ENCODE peak calls at places on chromosomes 16 and 17, in five cellular contexts. J is IMR-90, M is neuronal stem cell, I is H1, S is mesenchymal stem cell. U is an unnamed sample.

GRCh38 chr17:31645351-31645750 is 213.7 kb downstream of the COPRS start:
- DNase-seq in M (no peak), S (no peak), J (no peak), I (no peak), U (no peak)

GRCh38 chr16:84115919-84116719 is 623 bp downstream of the MBTPS1 start:
- DNase-seq in M (no peak), I (no peak), S (peak; percentile 49), J (peak; percentile 39), U (peak; percentile 80)

GRCh38 chr17:74478369-74479100 is 12.1 kb downstream of the CD300A start:
- DNase-seq in I (no peak), S (no peak), J (no peak), M (no peak), U (peak; percentile 34)

GRCh38 chr17:63611354-63611753 is 10.7 kb downstream of the TACO1 start:
- DNase-seq in J (no peak), M (no peak), I (no peak), S (no peak), U (no peak)

GRCh38 chr17:31155208-31155810 is 60.5 kb downstream of the NF1 start:
- DNase-seq in M (no peak), J (peak; percentile 27), I (no peak), S (no peak), U (no peak)

GRCh38 chr17:29838961-29839360 is 91.1 kb downstream of the SSH2 start:
- DNase-seq in S (peak; percentile 61), M (peak; percentile 62), I (no peak), J (peak; percentile 44), U (peak; percentile 95)

GRCh38 chr17:42188749-42189650 is 3.7 kb upstream of the HCRT start:
- DNase-seq in I (no peak), J (no peak), M (no peak), S (no peak), U (no peak)

GRCh38 chr16:77191259-77191969 is 424 bp downstream of the MON1B start:
- DNase-seq in I (no peak), S (peak; percentile 30), M (no peak), J (no peak), U (no peak)

GRCh38 chr17:32956240-32956970 is 28.5 kb downstream of the TMEM98 start:
- DNase-seq in M (no peak), S (no peak), J (no peak), I (no peak), U (no peak)

GRCh38 chr16:65919116-65919515 is 447.4 kb upstream of the CDH5 start:
- DNase-seq in M (no peak), J (no peak), S (no peak), I (no peak), U (no peak)

GRCh38 chr16:12119562-12119961 is 143.0 kb downstream of the SNX29 start:
- DNase-seq in J (peak; percentile 25), M (no peak), I (no peak), S (peak; percentile 36), U (no peak)

GRCh38 chr17:82238562-82239201 is 9.8 kb downstream of the SLC16A3 start:
- DNase-seq in I (no peak), M (no peak), J (peak; percentile 66), S (no peak), U (peak; percentile 85)

GRCh38 chr17:79338142-79338541 is 263.5 kb downstream of the ENGASE start:
- DNase-seq in J (no peak), I (no peak), S (no peak), M (no peak), U (no peak)

GRCh38 chr17:64357191-64357981 is 33.3 kb downstream of the PECAM1 start:
- DNase-seq in J (peak; percentile 94), M (no peak), S (peak; percentile 91), I (no peak), U (peak; percentile 17)

GRCh38 chr17:14334919-14335318 is 34.0 kb downstream of the HS3ST3B1 start:
- DNase-seq in J (no peak), M (no peak), I (no peak), S (no peak), U (no peak)

GRCh38 chr16:72025404-72026114 is 17.0 kb downstream of the DHODH start:
- DNase-seq in J (no peak), S (no peak), I (no peak), M (no peak), U (no peak)

GRCh38 chr16:56956076-56956475 is 5.7 kb upstream of the CETP start:
- DNase-seq in M (no peak), I (no peak), J (no peak), S (no peak), U (no peak)

GRCh38 chr17:82702161-82702932 is 3.8 kb upstream of the RAB40B start:
- DNase-seq in S (no peak), J (no peak), I (no peak), M (no peak), U (peak; percentile 26)

GRCh38 chr17:63492940-63493339 is 16.1 kb downstream of the ACE start:
- DNase-seq in S (no peak), I (no peak), M (no peak), J (no peak), U (no peak)

GRCh38 chr17:78806451-78806850 is 24.4 kb upstream of the CYTH1 start:
- DNase-seq in S (no peak), J (no peak), M (no peak), I (no peak), U (no peak)

GRCh38 chr16:77951788-77952187 is 70.6 kb upstream of the CLEC3A start:
- DNase-seq in J (no peak), S (no peak), M (no peak), I (no peak), U (peak; percentile 81)

GRCh38 chr17:41705271-41705991 is 6.7 kb upstream of the GAST start:
- DNase-seq in I (peak; percentile 57), J (peak; percentile 73), S (peak; percentile 74), M (peak; percentile 48), U (no peak)

GRCh38 chr17:51203838-51204237 is 37.6 kb downstream of the NME2 start:
- DNase-seq in J (no peak), I (no peak), M (no peak), S (no peak), U (no peak)

GRCh38 chr17:21239680-21240374 is 13.4 kb downstream of the NATD1 start:
- DNase-seq in J (peak; percentile 28), I (no peak), M (no peak), S (peak; percentile 38), U (peak; percentile 13)

GRCh38 chr16:69077251-69077650 is 28.2 kb upstream of the HAS3 start:
- DNase-seq in S (no peak), J (peak; percentile 38), I (no peak), M (no peak), U (no peak)

GRCh38 chr17:39677581-39678339 is 9.5 kb downstream of the PNMT start:
- DNase-seq in J (no peak), S (no peak), M (no peak), I (no peak), U (no peak)

DNA sequence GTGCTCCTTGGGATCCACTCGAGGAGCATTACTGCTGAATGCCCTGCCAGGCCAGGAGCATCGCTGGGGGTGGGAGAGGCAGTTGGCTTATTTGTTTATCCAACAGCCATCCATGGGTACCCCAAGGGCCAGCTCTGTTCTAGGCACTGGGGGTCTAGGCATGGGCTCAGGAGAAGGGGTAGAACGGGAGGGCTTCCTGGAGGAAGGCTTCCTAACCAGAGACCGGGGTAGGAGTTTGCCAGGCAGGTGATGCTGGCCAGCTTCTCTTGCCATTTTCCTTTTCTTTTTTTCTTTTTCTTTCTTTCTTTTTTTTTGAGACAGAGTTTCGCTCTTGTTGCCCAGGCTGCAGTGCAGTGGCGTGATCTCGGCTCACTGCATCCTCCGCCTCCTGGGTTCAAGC is 241.0 kb downstream of the SEC14L1 start:
- DNase-seq in I (no peak), J (no peak), M (no peak), S (no peak), U (no peak)
- H3K79me1 ChIP-seq in I (peaks cover 35% of the 10 kb centered on the region), J (peaks cover 93% of the 10 kb centered on the region), M (peaks cover 56% of the 10 kb centered on the region), S (peaks cover 11% of the 10 kb centered on the region), U (peaks cover 16% of the 10 kb centered on the region)

DNA sequence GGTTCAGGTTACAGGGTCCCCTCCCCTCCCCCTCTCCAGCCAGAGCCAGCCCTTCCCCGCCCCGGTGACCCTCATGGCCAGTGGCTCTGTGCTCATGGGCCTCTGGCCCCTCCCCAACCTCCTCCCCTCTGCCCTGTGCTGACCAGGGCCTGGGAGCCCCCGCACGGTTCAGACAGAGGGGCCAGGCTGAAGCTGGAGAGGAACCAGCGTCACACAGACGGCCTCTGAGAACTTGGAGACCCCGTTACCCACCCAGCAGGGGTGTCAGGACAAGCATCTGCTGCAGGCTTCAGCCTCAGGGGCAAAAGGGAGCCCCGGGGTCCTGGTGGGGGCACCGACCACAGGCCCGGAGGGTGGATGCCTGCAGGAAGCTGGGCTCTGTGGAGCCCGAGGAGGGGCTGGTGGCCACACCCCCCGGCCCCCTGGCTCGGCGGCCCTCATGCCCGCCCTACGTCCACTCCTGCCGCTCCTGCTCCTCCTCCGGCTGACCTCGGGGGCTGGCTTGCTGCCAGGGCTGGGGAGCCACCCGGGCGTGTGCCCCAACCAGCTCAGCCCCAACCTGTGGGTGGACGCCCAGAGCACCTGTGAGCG is at the start of gene WFIKKN1:
- DNase-seq in J (no peak), M (peak; percentile 93), S (no peak), I (no peak), U (no peak)
- H3K14ac ChIP-seq in J (no peak within 1 kb of the TSS), M (peak within 1 kb of the TSS; percentile 84), S (peak within 1 kb of the TSS; percentile 86), I (peak within 1 kb of the TSS; percentile 57), U (peak within 1 kb of the TSS; percentile 83)

GRCh38 chr17:27540300-27541105 is 84.3 kb downstream of the KSR1 start:
- DNase-seq in I (no peak), J (peak; percentile 100), M (no peak), S (peak; percentile 100), U (peak; percentile 91)

GRCh38 chr17:27539794-27540193 is 83.5 kb downstream of the KSR1 start:
- DNase-seq in M (no peak), S (no peak), J (no peak), I (no peak), U (no peak)

GRCh38 chr17:27539152-27539551 is 82.9 kb downstream of the KSR1 start:
- DNase-seq in M (no peak), J (no peak), S (no peak), I (no peak), U (no peak)

GRCh38 chr17:27536781-27537180 is 80.5 kb downstream of the KSR1 start:
- DNase-seq in J (no peak), I (no peak), S (no peak), M (no peak), U (no peak)

DNA sequence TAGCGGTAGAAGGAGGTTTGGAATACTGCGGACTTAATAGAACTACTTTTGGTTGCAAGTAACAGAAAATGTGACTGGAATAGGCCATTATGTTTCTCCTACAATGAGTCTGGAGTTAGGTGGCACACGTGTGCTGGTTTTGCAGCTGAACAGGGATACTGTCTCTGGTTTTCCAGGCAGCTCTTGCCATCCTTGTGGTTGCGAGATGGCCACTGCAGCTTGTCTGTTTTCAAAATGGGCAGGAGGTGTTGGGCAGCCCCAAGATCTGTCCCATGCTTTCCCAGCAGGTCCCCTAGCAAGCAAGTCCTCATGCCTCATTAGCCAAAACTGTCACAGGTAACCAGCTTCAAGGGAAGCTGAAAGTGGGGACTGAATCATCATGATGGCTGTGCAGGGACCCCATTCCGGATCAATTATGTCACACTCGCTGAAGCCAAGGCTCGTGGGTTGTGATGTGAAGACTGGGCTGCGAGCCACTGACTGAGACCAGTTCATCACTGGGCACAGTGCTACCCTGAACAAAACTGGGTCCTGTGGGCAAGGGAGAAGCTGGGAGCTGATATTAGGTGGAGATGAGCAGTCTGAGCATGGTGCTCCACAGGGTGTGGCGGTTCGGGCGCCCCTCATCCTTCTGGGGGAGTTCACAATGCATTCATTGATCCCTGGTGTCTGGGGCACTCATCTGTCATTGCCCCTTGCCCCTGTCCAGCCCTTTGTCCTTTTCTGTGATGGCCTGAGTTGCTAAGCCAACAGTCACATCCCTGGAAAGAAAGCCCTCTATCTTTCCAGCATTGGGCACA is 82.1 kb downstream of the KSR1 start:
- DNase-seq in S (no peak), M (no peak), J (peak; percentile 72), I (no peak), U (no peak)
- H3K79me1 ChIP-seq in S (peaks cover 26% of the 10 kb centered on the region), M (peaks cover 3% of the 10 kb centered on the region), J (peaks cover 88% of the 10 kb centered on the region), I (peaks cover 21% of the 10 kb centered on the region), U (peaks cover 9% of the 10 kb centered on the region)

GRCh38 chr16:19717781-19718623 is at the start of the genes IQCK and KNOP1:
- DNase-seq in I (peak; percentile 78), J (peak; percentile 87), S (peak; percentile 91), M (peak; percentile 89), U (peak; percentile 93)
- H3K14ac ChIP-seq in I (peak within 1 kb of the TSS; percentile 89), J (peak within 1 kb of the TSS; percentile 96), S (no peak within 1 kb of the TSS), M (peak within 1 kb of the TSS; percentile 90), U (peak within 1 kb of the TSS; percentile 79)